ENCODE peak calls at places on chromosomes 13 and 19, in ten cellular contexts. One of them, this sample, is unnamed.

GRCh38 chr19:45125975-45126493 is 33.1 kb downstream of the PPP1R37 start:
- DNase-seq in activated naive CD4-positive, alpha-beta T cell treated with anti-CD3 and anti-CD28 coated beads for 36 hours: peak; percentile 83
- DNase-seq in B cell: no peak
- DNase-seq in activated T-helper 1 cell treated with anti-CD3 and anti-CD28 coated beads, Interleukin-2, amount 50 U/mL, for 16 hours: peak; percentile 37
- DNase-seq in testis: peak; percentile 75
- DNase-seq in progenitor cell of endocrine pancreas: peak; percentile 69
- DNase-seq in iPS-NIHi11: peak; percentile 81
- DNase-seq in non-pigmented ciliary epithelial cell: no peak
- DNase-seq in NCI-H774: peak; percentile 40
- DNase-seq in NCI-H2081: peak; percentile 67
- DNase-seq in this sample: peak; percentile 65

GRCh38 chr19:46372901-46373572 is 26.1 kb downstream of the PPP5C start:
- DNase-seq in NCI-H774: peak; percentile 15
- DNase-seq in activated naive CD4-positive, alpha-beta T cell treated with anti-CD3 and anti-CD28 coated beads for 36 hours: no peak
- DNase-seq in B cell: no peak
- DNase-seq in activated T-helper 1 cell treated with anti-CD3 and anti-CD28 coated beads, Interleukin-2, amount 50 U/mL, for 16 hours: no peak
- DNase-seq in progenitor cell of endocrine pancreas: no peak
- DNase-seq in NCI-H2081: peak; percentile 47
- DNase-seq in non-pigmented ciliary epithelial cell: no peak
- DNase-seq in testis: no peak
- DNase-seq in iPS-NIHi11: peak; percentile 62
- DNase-seq in this sample: no peak

GRCh38 chr13:27022571-27023311 is 148.9 kb downstream of the USP12 start:
- DNase-seq in testis: no peak
- DNase-seq in activated T-helper 1 cell treated with anti-CD3 and anti-CD28 coated beads, Interleukin-2, amount 50 U/mL, for 16 hours: no peak
- DNase-seq in NCI-H774: peak; percentile 23
- DNase-seq in progenitor cell of endocrine pancreas: no peak
- DNase-seq in activated naive CD4-positive, alpha-beta T cell treated with anti-CD3 and anti-CD28 coated beads for 36 hours: no peak
- DNase-seq in NCI-H2081: peak; percentile 53
- DNase-seq in non-pigmented ciliary epithelial cell: no peak
- DNase-seq in B cell: no peak
- DNase-seq in iPS-NIHi11: no peak
- DNase-seq in this sample: no peak

GRCh38 chr19:46069841-46070341 is 29.1 kb upstream of the IGFL4 start:
- DNase-seq in NCI-H2081: no peak
- DNase-seq in activated T-helper 1 cell treated with anti-CD3 and anti-CD28 coated beads, Interleukin-2, amount 50 U/mL, for 16 hours: no peak
- DNase-seq in NCI-H774: no peak
- DNase-seq in iPS-NIHi11: no peak
- DNase-seq in activated naive CD4-positive, alpha-beta T cell treated with anti-CD3 and anti-CD28 coated beads for 36 hours: no peak
- DNase-seq in B cell: no peak
- DNase-seq in non-pigmented ciliary epithelial cell: peak; percentile 88
- DNase-seq in testis: no peak
- DNase-seq in progenitor cell of endocrine pancreas: no peak
- DNase-seq in this sample: no peak

GRCh38 chr19:43779820-43780219 is 953 bp downstream of the KCNN4 start:
- DNase-seq in activated naive CD4-positive, alpha-beta T cell treated with anti-CD3 and anti-CD28 coated beads for 36 hours: peak; percentile 62
- DNase-seq in B cell: peak; percentile 41
- DNase-seq in activated T-helper 1 cell treated with anti-CD3 and anti-CD28 coated beads, Interleukin-2, amount 50 U/mL, for 16 hours: no peak
- DNase-seq in iPS-NIHi11: no peak
- DNase-seq in NCI-H774: no peak
- DNase-seq in non-pigmented ciliary epithelial cell: no peak
- DNase-seq in NCI-H2081: no peak
- DNase-seq in progenitor cell of endocrine pancreas: no peak
- DNase-seq in testis: no peak
- DNase-seq in this sample: no peak

GRCh38 chr13:112113355-112113754 is 46.4 kb downstream of the SOX1 start:
- DNase-seq in testis: no peak
- DNase-seq in non-pigmented ciliary epithelial cell: no peak
- DNase-seq in iPS-NIHi11: no peak
- DNase-seq in activated naive CD4-positive, alpha-beta T cell treated with anti-CD3 and anti-CD28 coated beads for 36 hours: no peak
- DNase-seq in NCI-H2081: peak; percentile 12
- DNase-seq in activated T-helper 1 cell treated with anti-CD3 and anti-CD28 coated beads, Interleukin-2, amount 50 U/mL, for 16 hours: no peak
- DNase-seq in progenitor cell of endocrine pancreas: no peak
- DNase-seq in B cell: no peak
- DNase-seq in NCI-H774: peak; percentile 77
- DNase-seq in this sample: no peak

GRCh38 chr13:41960195-41960699 is 662 bp downstream of the VWA8 start:
- DNase-seq in testis: peak; percentile 38
- DNase-seq in activated naive CD4-positive, alpha-beta T cell treated with anti-CD3 and anti-CD28 coated beads for 36 hours: no peak
- DNase-seq in iPS-NIHi11: no peak
- DNase-seq in NCI-H2081: peak; percentile 38
- DNase-seq in NCI-H774: no peak
- DNase-seq in progenitor cell of endocrine pancreas: no peak
- DNase-seq in activated T-helper 1 cell treated with anti-CD3 and anti-CD28 coated beads, Interleukin-2, amount 50 U/mL, for 16 hours: no peak
- DNase-seq in non-pigmented ciliary epithelial cell: no peak
- DNase-seq in B cell: no peak
- DNase-seq in this sample: peak; percentile 41

GRCh38 chr13:73335226-73335625 is 276.4 kb downstream of the KLF5 start:
- DNase-seq in NCI-H774: no peak
- DNase-seq in B cell: no peak
- DNase-seq in non-pigmented ciliary epithelial cell: peak; percentile 66
- DNase-seq in iPS-NIHi11: no peak
- DNase-seq in progenitor cell of endocrine pancreas: no peak
- DNase-seq in activated naive CD4-positive, alpha-beta T cell treated with anti-CD3 and anti-CD28 coated beads for 36 hours: no peak
- DNase-seq in testis: no peak
- DNase-seq in activated T-helper 1 cell treated with anti-CD3 and anti-CD28 coated beads, Interleukin-2, amount 50 U/mL, for 16 hours: no peak
- DNase-seq in NCI-H2081: no peak
- DNase-seq in this sample: no peak

GRCh38 chr13:76462003-76462402 is 424.2 kb downstream of the KCTD12 start:
- DNase-seq in iPS-NIHi11: no peak
- DNase-seq in testis: no peak
- DNase-seq in activated naive CD4-positive, alpha-beta T cell treated with anti-CD3 and anti-CD28 coated beads for 36 hours: no peak
- DNase-seq in activated T-helper 1 cell treated with anti-CD3 and anti-CD28 coated beads, Interleukin-2, amount 50 U/mL, for 16 hours: no peak
- DNase-seq in NCI-H2081: no peak
- DNase-seq in non-pigmented ciliary epithelial cell: no peak
- DNase-seq in B cell: no peak
- DNase-seq in NCI-H774: no peak
- DNase-seq in progenitor cell of endocrine pancreas: no peak
- DNase-seq in this sample: peak; percentile 5

GRCh38 chr19:49689133-49690072 is at the start of gene ADM5:
- DNase-seq in activated naive CD4-positive, alpha-beta T cell treated with anti-CD3 and anti-CD28 coated beads for 36 hours: peak; percentile 56
- DNase-seq in non-pigmented ciliary epithelial cell: no peak
- DNase-seq in B cell: peak; percentile 76
- DNase-seq in NCI-H2081: peak; percentile 77
- DNase-seq in iPS-NIHi11: peak; percentile 47
- DNase-seq in activated T-helper 1 cell treated with anti-CD3 and anti-CD28 coated beads, Interleukin-2, amount 50 U/mL, for 16 hours: no peak
- DNase-seq in testis: no peak
- DNase-seq in progenitor cell of endocrine pancreas: peak; percentile 60
- DNase-seq in NCI-H774: peak; percentile 53
- DNase-seq in this sample: no peak

GRCh38 chr13:46731535-46731934 is 65.4 kb downstream of the ESD start:
- DNase-seq in non-pigmented ciliary epithelial cell: no peak
- DNase-seq in testis: no peak
- DNase-seq in iPS-NIHi11: no peak
- DNase-seq in B cell: no peak
- DNase-seq in progenitor cell of endocrine pancreas: no peak
- DNase-seq in activated T-helper 1 cell treated with anti-CD3 and anti-CD28 coated beads, Interleukin-2, amount 50 U/mL, for 16 hours: no peak
- DNase-seq in NCI-H774: no peak
- DNase-seq in NCI-H2081: no peak
- DNase-seq in activated naive CD4-positive, alpha-beta T cell treated with anti-CD3 and anti-CD28 coated beads for 36 hours: no peak
- DNase-seq in this sample: no peak

GRCh38 chr19:37519890-37520289 is 13.2 kb downstream of the ZNF793 start:
- DNase-seq in NCI-H2081: no peak
- DNase-seq in progenitor cell of endocrine pancreas: no peak
- DNase-seq in iPS-NIHi11: no peak
- DNase-seq in non-pigmented ciliary epithelial cell: peak; percentile 5
- DNase-seq in NCI-H774: no peak
- DNase-seq in activated T-helper 1 cell treated with anti-CD3 and anti-CD28 coated beads, Interleukin-2, amount 50 U/mL, for 16 hours: no peak
- DNase-seq in testis: no peak
- DNase-seq in activated naive CD4-positive, alpha-beta T cell treated with anti-CD3 and anti-CD28 coated beads for 36 hours: peak; percentile 7
- DNase-seq in B cell: no peak
- DNase-seq in this sample: no peak

GRCh38 chr13:25169951-25170553 is 2.0 kb downstream of the AMER2 start:
- DNase-seq in progenitor cell of endocrine pancreas: no peak
- DNase-seq in B cell: no peak
- DNase-seq in non-pigmented ciliary epithelial cell: no peak
- DNase-seq in NCI-H774: no peak
- DNase-seq in iPS-NIHi11: no peak
- DNase-seq in activated naive CD4-positive, alpha-beta T cell treated with anti-CD3 and anti-CD28 coated beads for 36 hours: no peak
- DNase-seq in activated T-helper 1 cell treated with anti-CD3 and anti-CD28 coated beads, Interleukin-2, amount 50 U/mL, for 16 hours: no peak
- DNase-seq in NCI-H2081: no peak
- DNase-seq in testis: no peak
- DNase-seq in this sample: no peak

GRCh38 chr13:82010780-82011179 is 1669.9 kb upstream of the SPRY2 start:
- DNase-seq in iPS-NIHi11: no peak
- DNase-seq in NCI-H2081: peak; percentile 5
- DNase-seq in progenitor cell of endocrine pancreas: no peak
- DNase-seq in testis: no peak
- DNase-seq in NCI-H774: no peak
- DNase-seq in non-pigmented ciliary epithelial cell: no peak
- DNase-seq in activated naive CD4-positive, alpha-beta T cell treated with anti-CD3 and anti-CD28 coated beads for 36 hours: no peak
- DNase-seq in B cell: no peak
- DNase-seq in activated T-helper 1 cell treated with anti-CD3 and anti-CD28 coated beads, Interleukin-2, amount 50 U/mL, for 16 hours: no peak
- DNase-seq in this sample: no peak

GRCh38 chr13:29538625-29538976 is 56.9 kb downstream of the SLC7A1 start:
- DNase-seq in progenitor cell of endocrine pancreas: no peak
- DNase-seq in NCI-H774: no peak
- DNase-seq in activated T-helper 1 cell treated with anti-CD3 and anti-CD28 coated beads, Interleukin-2, amount 50 U/mL, for 16 hours: no peak
- DNase-seq in NCI-H2081: no peak
- DNase-seq in B cell: no peak
- DNase-seq in activated naive CD4-positive, alpha-beta T cell treated with anti-CD3 and anti-CD28 coated beads for 36 hours: no peak
- DNase-seq in testis: no peak
- DNase-seq in non-pigmented ciliary epithelial cell: no peak
- DNase-seq in iPS-NIHi11: no peak
- DNase-seq in this sample: no peak

GRCh38 chr19:18044825-18045304 is 36.9 kb downstream of the ARRDC2 start:
- DNase-seq in progenitor cell of endocrine pancreas: peak; percentile 28
- DNase-seq in activated T-helper 1 cell treated with anti-CD3 and anti-CD28 coated beads, Interleukin-2, amount 50 U/mL, for 16 hours: peak; percentile 73
- DNase-seq in non-pigmented ciliary epithelial cell: no peak
- DNase-seq in NCI-H774: peak; percentile 20
- DNase-seq in iPS-NIHi11: peak; percentile 46
- DNase-seq in B cell: peak; percentile 87
- DNase-seq in testis: peak; percentile 74
- DNase-seq in activated naive CD4-positive, alpha-beta T cell treated with anti-CD3 and anti-CD28 coated beads for 36 hours: peak; percentile 98
- DNase-seq in NCI-H2081: peak; percentile 14
- DNase-seq in this sample: peak; percentile 83

GRCh38 chr19:6249296-6249695 is 30.5 kb downstream of the MLLT1 start:
- DNase-seq in progenitor cell of endocrine pancreas: no peak
- DNase-seq in activated T-helper 1 cell treated with anti-CD3 and anti-CD28 coated beads, Interleukin-2, amount 50 U/mL, for 16 hours: no peak
- DNase-seq in B cell: no peak
- DNase-seq in iPS-NIHi11: no peak
- DNase-seq in NCI-H774: no peak
- DNase-seq in non-pigmented ciliary epithelial cell: no peak
- DNase-seq in NCI-H2081: no peak
- DNase-seq in activated naive CD4-positive, alpha-beta T cell treated with anti-CD3 and anti-CD28 coated beads for 36 hours: no peak
- DNase-seq in testis: no peak
- DNase-seq in this sample: no peak

GRCh38 chr19:44748426-44749254 is at the start of gene BCL3:
- DNase-seq in testis: peak; percentile 57
- DNase-seq in NCI-H2081: no peak
- DNase-seq in activated T-helper 1 cell treated with anti-CD3 and anti-CD28 coated beads, Interleukin-2, amount 50 U/mL, for 16 hours: peak; percentile 72
- DNase-seq in NCI-H774: peak; percentile 20
- DNase-seq in non-pigmented ciliary epithelial cell: no peak
- DNase-seq in progenitor cell of endocrine pancreas: no peak
- DNase-seq in activated naive CD4-positive, alpha-beta T cell treated with anti-CD3 and anti-CD28 coated beads for 36 hours: peak; percentile 87
- DNase-seq in iPS-NIHi11: peak; percentile 62
- DNase-seq in B cell: peak; percentile 95
- DNase-seq in this sample: peak; percentile 59

GRCh38 chr19:45597425-45598111 is 4.4 kb downstream of the GPR4 start:
- DNase-seq in progenitor cell of endocrine pancreas: no peak
- DNase-seq in testis: no peak
- DNase-seq in activated naive CD4-positive, alpha-beta T cell treated with anti-CD3 and anti-CD28 coated beads for 36 hours: no peak
- DNase-seq in activated T-helper 1 cell treated with anti-CD3 and anti-CD28 coated beads, Interleukin-2, amount 50 U/mL, for 16 hours: no peak
- DNase-seq in NCI-H2081: no peak
- DNase-seq in non-pigmented ciliary epithelial cell: no peak
- DNase-seq in iPS-NIHi11: no peak
- DNase-seq in B cell: peak; percentile 12
- DNase-seq in NCI-H774: no peak
- DNase-seq in this sample: no peak

GRCh38 chr19:45130888-45131615 is 29.7 kb downstream of the NKPD1 start:
- DNase-seq in iPS-NIHi11: no peak
- DNase-seq in B cell: no peak
- DNase-seq in NCI-H2081: peak; percentile 98
- DNase-seq in activated T-helper 1 cell treated with anti-CD3 and anti-CD28 coated beads, Interleukin-2, amount 50 U/mL, for 16 hours: no peak
- DNase-seq in activated naive CD4-positive, alpha-beta T cell treated with anti-CD3 and anti-CD28 coated beads for 36 hours: no peak
- DNase-seq in progenitor cell of endocrine pancreas: no peak
- DNase-seq in NCI-H774: peak; percentile 86
- DNase-seq in testis: peak; percentile 34
- DNase-seq in non-pigmented ciliary epithelial cell: no peak
- DNase-seq in this sample: no peak

GRCh38 chr13:98394820-98395510 is 181.9 kb downstream of the STK24 start:
- DNase-seq in activated T-helper 1 cell treated with anti-CD3 and anti-CD28 coated beads, Interleukin-2, amount 50 U/mL, for 16 hours: no peak
- DNase-seq in activated naive CD4-positive, alpha-beta T cell treated with anti-CD3 and anti-CD28 coated beads for 36 hours: no peak
- DNase-seq in progenitor cell of endocrine pancreas: no peak
- DNase-seq in non-pigmented ciliary epithelial cell: no peak
- DNase-seq in B cell: no peak
- DNase-seq in testis: no peak
- DNase-seq in NCI-H2081: no peak
- DNase-seq in NCI-H774: no peak
- DNase-seq in iPS-NIHi11: no peak
- DNase-seq in this sample: no peak

GRCh38 chr13:76737526-76737925 is 148.7 kb downstream of the KCTD12 start:
- DNase-seq in progenitor cell of endocrine pancreas: no peak
- DNase-seq in activated T-helper 1 cell treated with anti-CD3 and anti-CD28 coated beads, Interleukin-2, amount 50 U/mL, for 16 hours: no peak
- DNase-seq in non-pigmented ciliary epithelial cell: no peak
- DNase-seq in activated naive CD4-positive, alpha-beta T cell treated with anti-CD3 and anti-CD28 coated beads for 36 hours: no peak
- DNase-seq in B cell: no peak
- DNase-seq in NCI-H774: no peak
- DNase-seq in testis: no peak
- DNase-seq in iPS-NIHi11: no peak
- DNase-seq in NCI-H2081: no peak
- DNase-seq in this sample: no peak

GRCh38 chr13:110306340-110306959 is 507 bp downstream of the COL4A1 start:
- DNase-seq in activated T-helper 1 cell treated with anti-CD3 and anti-CD28 coated beads, Interleukin-2, amount 50 U/mL, for 16 hours: no peak
- DNase-seq in progenitor cell of endocrine pancreas: no peak
- DNase-seq in NCI-H2081: no peak
- DNase-seq in activated naive CD4-positive, alpha-beta T cell treated with anti-CD3 and anti-CD28 coated beads for 36 hours: no peak
- DNase-seq in iPS-NIHi11: peak; percentile 43
- DNase-seq in NCI-H774: peak; percentile 15
- DNase-seq in testis: peak; percentile 37
- DNase-seq in non-pigmented ciliary epithelial cell: no peak
- DNase-seq in B cell: no peak
- DNase-seq in this sample: no peak